ENCODE peak calls at places on chromosomes 6 and 20, in ten cellular contexts. One of them, this sample, is unnamed.

GRCh38 chr6:130482645-130483390 is 117.0 kb downstream of the TMEM200A start:
- DNase-seq in NB4: no peak
- DNase-seq in esophagus squamous epithelium: no peak
- DNase-seq in right lobe of liver: no peak
- DNase-seq in lower leg skin: no peak
- DNase-seq in transverse colon: no peak
- DNase-seq in foreskin fibroblast: peak
- DNase-seq in astrocyte of the spinal cord: peak
- DNase-seq in bronchial epithelial cell: peak
- DNase-seq in B cell: no peak
- DNase-seq in this sample: no peak

GRCh38 chr20:13610205-13610604 is 28.5 kb downstream of the TASP1 start:
- DNase-seq in B cell: no peak
- DNase-seq in astrocyte of the spinal cord: no peak
- DNase-seq in lower leg skin: no peak
- DNase-seq in transverse colon: no peak
- DNase-seq in bronchial epithelial cell: no peak
- DNase-seq in right lobe of liver: no peak
- DNase-seq in foreskin fibroblast: no peak
- DNase-seq in esophagus squamous epithelium: no peak
- DNase-seq in NB4: peak
- DNase-seq in this sample: peak

GRCh38 chr20:43959079-43959919 is 44.6 kb downstream of the TOX2 start:
- DNase-seq in transverse colon: peak
- DNase-seq in esophagus squamous epithelium: no peak
- DNase-seq in right lobe of liver: peak
- DNase-seq in B cell: no peak
- DNase-seq in lower leg skin: no peak
- DNase-seq in NB4: peak
- DNase-seq in foreskin fibroblast: no peak
- DNase-seq in bronchial epithelial cell: no peak
- DNase-seq in astrocyte of the spinal cord: peak
- DNase-seq in this sample: no peak

GRCh38 chr6:34745277-34746103 is 11.8 kb upstream of the SNRPC start:
- DNase-seq in foreskin fibroblast: no peak
- DNase-seq in esophagus squamous epithelium: no peak
- DNase-seq in B cell: no peak
- DNase-seq in transverse colon: peak
- DNase-seq in lower leg skin: peak
- DNase-seq in astrocyte of the spinal cord: no peak
- DNase-seq in right lobe of liver: no peak
- DNase-seq in NB4: peak
- DNase-seq in bronchial epithelial cell: peak
- DNase-seq in this sample: peak

GRCh38 chr6:56803594-56803993 is 151.3 kb upstream of the BEND6 start:
- DNase-seq in right lobe of liver: no peak
- DNase-seq in NB4: no peak
- DNase-seq in lower leg skin: no peak
- DNase-seq in transverse colon: no peak
- DNase-seq in astrocyte of the spinal cord: peak
- DNase-seq in B cell: no peak
- DNase-seq in bronchial epithelial cell: no peak
- DNase-seq in foreskin fibroblast: no peak
- DNase-seq in esophagus squamous epithelium: no peak
- DNase-seq in this sample: no peak

GRCh38 chr6:109795994-109796555 is 105.0 kb downstream of the FIG4 start:
- DNase-seq in NB4: no peak
- DNase-seq in right lobe of liver: no peak
- DNase-seq in foreskin fibroblast: no peak
- DNase-seq in lower leg skin: no peak
- DNase-seq in esophagus squamous epithelium: no peak
- DNase-seq in transverse colon: no peak
- DNase-seq in bronchial epithelial cell: no peak
- DNase-seq in B cell: no peak
- DNase-seq in astrocyte of the spinal cord: peak
- DNase-seq in this sample: no peak

GRCh38 chr6:71138416-71138815 is 150.2 kb upstream of the OGFRL1 start:
- DNase-seq in lower leg skin: no peak
- DNase-seq in astrocyte of the spinal cord: peak
- DNase-seq in NB4: no peak
- DNase-seq in right lobe of liver: no peak
- DNase-seq in bronchial epithelial cell: peak
- DNase-seq in transverse colon: no peak
- DNase-seq in B cell: no peak
- DNase-seq in foreskin fibroblast: no peak
- DNase-seq in esophagus squamous epithelium: no peak
- DNase-seq in this sample: no peak

GRCh38 chr6:98945311-98946005 is 2.3 kb downstream of the FBXL4 start:
- DNase-seq in B cell: no peak
- DNase-seq in right lobe of liver: no peak
- DNase-seq in lower leg skin: no peak
- DNase-seq in esophagus squamous epithelium: no peak
- DNase-seq in transverse colon: no peak
- DNase-seq in foreskin fibroblast: no peak
- DNase-seq in NB4: peak
- DNase-seq in bronchial epithelial cell: no peak
- DNase-seq in astrocyte of the spinal cord: no peak
- DNase-seq in this sample: no peak

GRCh38 chr6:43746613-43747101 is 23.4 kb upstream of the VEGFA start:
- DNase-seq in right lobe of liver: no peak
- DNase-seq in astrocyte of the spinal cord: no peak
- DNase-seq in B cell: no peak
- DNase-seq in NB4: no peak
- DNase-seq in transverse colon: no peak
- DNase-seq in bronchial epithelial cell: no peak
- DNase-seq in esophagus squamous epithelium: no peak
- DNase-seq in lower leg skin: no peak
- DNase-seq in foreskin fibroblast: no peak
- DNase-seq in this sample: no peak

GRCh38 chr6:43748765-43749164 is 21.2 kb upstream of the VEGFA start:
- DNase-seq in B cell: no peak
- DNase-seq in foreskin fibroblast: no peak
- DNase-seq in right lobe of liver: no peak
- DNase-seq in astrocyte of the spinal cord: no peak
- DNase-seq in lower leg skin: no peak
- DNase-seq in bronchial epithelial cell: no peak
- DNase-seq in esophagus squamous epithelium: no peak
- DNase-seq in transverse colon: no peak
- DNase-seq in NB4: no peak
- DNase-seq in this sample: no peak

GRCh38 chr6:43750622-43751021 is 19.4 kb upstream of the VEGFA start:
- DNase-seq in bronchial epithelial cell: no peak
- DNase-seq in transverse colon: no peak
- DNase-seq in lower leg skin: no peak
- DNase-seq in astrocyte of the spinal cord: no peak
- DNase-seq in B cell: no peak
- DNase-seq in right lobe of liver: no peak
- DNase-seq in NB4: no peak
- DNase-seq in esophagus squamous epithelium: no peak
- DNase-seq in foreskin fibroblast: no peak
- DNase-seq in this sample: no peak

GRCh38 chr6:43747734-43748133 is 22.3 kb upstream of the VEGFA start:
- DNase-seq in transverse colon: no peak
- DNase-seq in esophagus squamous epithelium: no peak
- DNase-seq in foreskin fibroblast: no peak
- DNase-seq in B cell: no peak
- DNase-seq in bronchial epithelial cell: no peak
- DNase-seq in right lobe of liver: no peak
- DNase-seq in NB4: no peak
- DNase-seq in astrocyte of the spinal cord: no peak
- DNase-seq in lower leg skin: no peak
- DNase-seq in this sample: no peak

GRCh38 chr6:43749461-43749860 is 20.6 kb upstream of the VEGFA start:
- DNase-seq in foreskin fibroblast: no peak
- DNase-seq in bronchial epithelial cell: no peak
- DNase-seq in right lobe of liver: no peak
- DNase-seq in transverse colon: no peak
- DNase-seq in NB4: no peak
- DNase-seq in B cell: no peak
- DNase-seq in lower leg skin: no peak
- DNase-seq in astrocyte of the spinal cord: no peak
- DNase-seq in esophagus squamous epithelium: no peak
- DNase-seq in this sample: no peak
- TF ChIP-seq CTCF in foreskin fibroblast: no peak
- TF ChIP-seq CTCF in bronchial epithelial cell: no peak
- TF ChIP-seq CTCF in right lobe of liver: no peak
- TF ChIP-seq CTCF in transverse colon: no peak
- TF ChIP-seq CTCF in NB4: no peak
- TF ChIP-seq CTCF in B cell: no peak
- TF ChIP-seq CTCF in lower leg skin: no peak
- TF ChIP-seq CTCF in astrocyte of the spinal cord: no peak
- TF ChIP-seq CTCF in esophagus squamous epithelium: no peak
- TF ChIP-seq CTCF in this sample: no peak

DNA sequence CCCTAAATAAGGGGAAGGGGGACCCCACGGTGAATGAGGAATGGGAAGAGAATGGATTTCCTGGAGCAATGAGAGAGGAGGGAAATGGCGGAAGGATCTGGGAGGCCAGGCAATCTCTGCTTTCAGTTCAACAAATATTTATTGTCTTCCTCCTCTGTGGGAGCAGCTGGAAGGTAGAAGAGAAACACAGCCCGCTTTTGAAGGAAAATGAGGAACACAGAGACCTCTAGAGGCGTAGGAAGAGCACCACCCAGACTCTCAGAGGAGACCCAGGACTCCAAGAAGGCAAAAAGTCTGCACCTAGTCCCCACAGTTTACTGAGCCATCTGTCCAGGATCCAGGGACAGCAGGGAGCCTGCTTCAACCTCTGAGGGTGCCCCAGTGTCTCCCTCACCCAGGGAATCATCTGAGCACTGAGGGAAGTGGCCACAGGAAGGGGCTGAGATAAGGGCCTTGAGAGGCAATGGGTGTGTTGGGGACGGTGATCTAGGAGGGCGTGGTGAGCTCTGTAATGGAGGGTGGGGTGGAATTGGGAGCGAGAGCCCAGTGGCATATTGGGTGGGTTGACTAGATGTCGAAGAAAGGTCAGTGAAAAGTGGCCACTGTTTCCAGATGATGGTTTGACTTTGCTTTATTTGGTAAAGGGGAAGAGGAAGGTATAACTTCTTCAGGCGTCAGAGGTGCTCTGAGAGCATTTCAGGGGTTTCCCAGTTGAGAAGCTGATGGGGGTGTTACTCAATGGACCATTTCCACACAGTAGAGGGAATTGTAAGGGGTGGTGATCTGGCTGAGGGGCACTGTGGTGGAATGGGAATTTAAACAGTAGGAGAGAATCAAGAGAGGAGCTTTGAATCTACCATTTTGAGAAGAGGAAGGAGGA is 610 bp downstream of the PSORS1C1 start:
- DNase-seq in NB4: peak
- DNase-seq in esophagus squamous epithelium: no peak
- DNase-seq in foreskin fibroblast: peak
- DNase-seq in right lobe of liver: no peak
- DNase-seq in B cell: no peak
- DNase-seq in bronchial epithelial cell: peak
- DNase-seq in astrocyte of the spinal cord: peak
- DNase-seq in transverse colon: no peak
- DNase-seq in lower leg skin: no peak
- DNase-seq in this sample: peak
- TF ChIP-seq CTCF in NB4: peak
- TF ChIP-seq CTCF in esophagus squamous epithelium: peak
- TF ChIP-seq CTCF in foreskin fibroblast: peak
- TF ChIP-seq CTCF in right lobe of liver: no peak
- TF ChIP-seq CTCF in B cell: no peak
- TF ChIP-seq CTCF in bronchial epithelial cell: peak
- TF ChIP-seq CTCF in astrocyte of the spinal cord: peak
- TF ChIP-seq CTCF in transverse colon: no peak
- TF ChIP-seq CTCF in lower leg skin: no peak
- TF ChIP-seq CTCF in this sample: peak

GRCh38 chr20:33662172-33662571 is at the start of gene C20orf144:
- DNase-seq in lower leg skin: no peak
- DNase-seq in astrocyte of the spinal cord: no peak
- DNase-seq in foreskin fibroblast: no peak
- DNase-seq in right lobe of liver: no peak
- DNase-seq in esophagus squamous epithelium: no peak
- DNase-seq in transverse colon: no peak
- DNase-seq in bronchial epithelial cell: no peak
- DNase-seq in B cell: no peak
- DNase-seq in NB4: no peak
- DNase-seq in this sample: no peak

GRCh38 chr20:33664085-33664761 is 2.1 kb downstream of the C20orf144 start:
- DNase-seq in B cell: no peak
- DNase-seq in esophagus squamous epithelium: no peak
- DNase-seq in NB4: no peak
- DNase-seq in bronchial epithelial cell: no peak
- DNase-seq in foreskin fibroblast: no peak
- DNase-seq in astrocyte of the spinal cord: no peak
- DNase-seq in lower leg skin: no peak
- DNase-seq in transverse colon: no peak
- DNase-seq in right lobe of liver: no peak
- DNase-seq in this sample: no peak

GRCh38 chr20:33664762-33665144 is 2.0 kb upstream of the ACTL10 start:
- DNase-seq in transverse colon: no peak
- DNase-seq in NB4: peak
- DNase-seq in esophagus squamous epithelium: no peak
- DNase-seq in B cell: no peak
- DNase-seq in bronchial epithelial cell: no peak
- DNase-seq in astrocyte of the spinal cord: no peak
- DNase-seq in right lobe of liver: no peak
- DNase-seq in foreskin fibroblast: no peak
- DNase-seq in lower leg skin: no peak
- DNase-seq in this sample: no peak

GRCh38 chr20:33660685-33661058 is 1.5 kb upstream of the C20orf144 start:
- DNase-seq in bronchial epithelial cell: no peak
- DNase-seq in NB4: no peak
- DNase-seq in B cell: no peak
- DNase-seq in right lobe of liver: no peak
- DNase-seq in astrocyte of the spinal cord: no peak
- DNase-seq in esophagus squamous epithelium: no peak
- DNase-seq in transverse colon: no peak
- DNase-seq in lower leg skin: no peak
- DNase-seq in foreskin fibroblast: no peak
- DNase-seq in this sample: no peak

GRCh38 chr20:33663161-33664084 is 1.3 kb downstream of the C20orf144 start:
- DNase-seq in astrocyte of the spinal cord: peak
- DNase-seq in esophagus squamous epithelium: no peak
- DNase-seq in B cell: peak
- DNase-seq in lower leg skin: no peak
- DNase-seq in NB4: peak
- DNase-seq in transverse colon: peak
- DNase-seq in foreskin fibroblast: peak
- DNase-seq in bronchial epithelial cell: peak
- DNase-seq in right lobe of liver: peak
- DNase-seq in this sample: peak
- TF ChIP-seq CTCF in astrocyte of the spinal cord: no peak
- TF ChIP-seq CTCF in esophagus squamous epithelium: no peak
- TF ChIP-seq CTCF in B cell: peak
- TF ChIP-seq CTCF in lower leg skin: no peak
- TF ChIP-seq CTCF in NB4: no peak
- TF ChIP-seq CTCF in transverse colon: no peak
- TF ChIP-seq CTCF in foreskin fibroblast: no peak
- TF ChIP-seq CTCF in bronchial epithelial cell: no peak
- TF ChIP-seq CTCF in right lobe of liver: no peak
- TF ChIP-seq CTCF in this sample: no peak

DNA sequence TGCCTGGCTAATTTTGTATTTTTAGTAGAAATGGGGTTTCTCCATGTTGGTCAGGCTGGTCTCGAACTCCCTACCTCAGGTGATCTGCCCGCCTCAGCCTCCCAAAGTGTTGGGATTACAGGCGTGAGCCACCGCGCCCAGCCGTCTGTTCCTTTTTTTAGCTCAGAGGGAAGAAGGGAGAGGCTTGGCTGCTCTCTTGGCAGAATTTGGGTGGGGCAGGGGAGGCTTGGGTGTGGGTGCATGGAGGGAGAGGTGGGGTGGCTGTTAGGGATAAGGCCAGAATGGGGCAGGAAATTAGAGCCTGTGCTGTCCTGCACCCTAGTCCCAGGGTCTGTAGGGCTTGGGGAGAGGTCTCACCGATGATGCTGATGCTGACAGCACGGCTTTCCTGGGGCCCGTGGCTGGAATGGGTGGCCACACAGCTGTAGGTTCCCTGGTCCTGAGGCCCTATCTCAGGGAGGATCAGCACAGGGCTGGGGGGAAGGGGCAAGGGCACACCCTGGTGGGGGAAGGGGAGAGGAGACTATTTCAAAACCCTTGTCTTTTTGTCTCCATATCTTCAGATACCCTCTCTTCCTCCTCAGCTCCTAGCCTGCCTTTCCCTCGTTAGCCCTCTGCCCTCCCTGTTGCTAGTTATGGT is 2.0 kb downstream of the AGER start:
- DNase-seq in B cell: no peak
- DNase-seq in lower leg skin: no peak
- DNase-seq in transverse colon: no peak
- DNase-seq in NB4: no peak
- DNase-seq in astrocyte of the spinal cord: no peak
- DNase-seq in esophagus squamous epithelium: no peak
- DNase-seq in right lobe of liver: no peak
- DNase-seq in foreskin fibroblast: no peak
- DNase-seq in bronchial epithelial cell: no peak
- DNase-seq in this sample: no peak
- TF ChIP-seq CTCF in B cell: no peak
- TF ChIP-seq CTCF in lower leg skin: no peak
- TF ChIP-seq CTCF in transverse colon: no peak
- TF ChIP-seq CTCF in NB4: no peak
- TF ChIP-seq CTCF in astrocyte of the spinal cord: no peak
- TF ChIP-seq CTCF in esophagus squamous epithelium: no peak
- TF ChIP-seq CTCF in right lobe of liver: no peak
- TF ChIP-seq CTCF in foreskin fibroblast: no peak
- TF ChIP-seq CTCF in bronchial epithelial cell: no peak
- TF ChIP-seq CTCF in this sample: no peak

This sample was measured in Calu3.